ENCODE peak calls at places on chromosomes 6 and 20, in nine cellular contexts. One of them, this sample, is unnamed.

GRCh38 chr6:113654396-113654795 is 202.7 kb upstream of the MARCKS start:
- DNase-seq in GM23248: peak
- DNase-seq in cardiac muscle cell: peak
- DNase-seq in pancreas: peak
- DNase-seq in cardiac fibroblast: peak
- DNase-seq in left ventricle myocardium inferior: peak
- DNase-seq in astrocyte of the cerebellum: no peak
- DNase-seq in LNCaP clone FGC: no peak
- DNase-seq in AG09309: no peak
- DNase-seq in this sample: no peak

GRCh38 chr6:38234934-38235678 is 404.6 kb downstream of the BTBD9 start:
- DNase-seq in GM23248: no peak
- DNase-seq in cardiac muscle cell: no peak
- DNase-seq in pancreas: no peak
- DNase-seq in cardiac fibroblast: no peak
- DNase-seq in left ventricle myocardium inferior: no peak
- DNase-seq in astrocyte of the cerebellum: no peak
- DNase-seq in LNCaP clone FGC: no peak
- DNase-seq in AG09309: no peak
- DNase-seq in this sample: no peak

GRCh38 chr6:117446851-117447250 is 21.1 kb upstream of the ROS1 start:
- DNase-seq in GM23248: peak
- DNase-seq in cardiac muscle cell: no peak
- DNase-seq in pancreas: no peak
- DNase-seq in cardiac fibroblast: no peak
- DNase-seq in left ventricle myocardium inferior: no peak
- DNase-seq in astrocyte of the cerebellum: no peak
- DNase-seq in LNCaP clone FGC: no peak
- DNase-seq in AG09309: no peak
- DNase-seq in this sample: no peak

GRCh38 chr6:97885844-97886243 is 602.8 kb upstream of the MMS22L start:
- DNase-seq in GM23248: no peak
- DNase-seq in cardiac muscle cell: no peak
- DNase-seq in pancreas: no peak
- DNase-seq in cardiac fibroblast: no peak
- DNase-seq in left ventricle myocardium inferior: no peak
- DNase-seq in astrocyte of the cerebellum: no peak
- DNase-seq in LNCaP clone FGC: no peak
- DNase-seq in AG09309: no peak
- DNase-seq in this sample: no peak

GRCh38 chr6:114581293-114581692 is 238.5 kb upstream of the HS3ST5 start:
- DNase-seq in GM23248: no peak
- DNase-seq in cardiac muscle cell: no peak
- DNase-seq in pancreas: no peak
- DNase-seq in cardiac fibroblast: no peak
- DNase-seq in left ventricle myocardium inferior: no peak
- DNase-seq in astrocyte of the cerebellum: no peak
- DNase-seq in LNCaP clone FGC: no peak
- DNase-seq in AG09309: no peak
- DNase-seq in this sample: no peak

GRCh38 chr20:19022791-19023448 is 189.5 kb upstream of the SLC24A3 start:
- DNase-seq in GM23248: no peak
- DNase-seq in cardiac muscle cell: no peak
- DNase-seq in pancreas: no peak
- DNase-seq in cardiac fibroblast: no peak
- DNase-seq in left ventricle myocardium inferior: no peak
- DNase-seq in astrocyte of the cerebellum: no peak
- DNase-seq in LNCaP clone FGC: no peak
- DNase-seq in AG09309: no peak
- DNase-seq in this sample: no peak

GRCh38 chr20:56422131-56422823 is 10.2 kb downstream of the CASS4 start:
- DNase-seq in GM23248: peak
- DNase-seq in cardiac muscle cell: peak
- DNase-seq in pancreas: no peak
- DNase-seq in cardiac fibroblast: peak
- DNase-seq in left ventricle myocardium inferior: no peak
- DNase-seq in astrocyte of the cerebellum: peak
- DNase-seq in LNCaP clone FGC: no peak
- DNase-seq in AG09309: peak
- DNase-seq in this sample: peak

GRCh38 chr6:111342913-111343312 is 140.1 kb downstream of the REV3L start:
- DNase-seq in GM23248: no peak
- DNase-seq in cardiac muscle cell: peak
- DNase-seq in pancreas: no peak
- DNase-seq in cardiac fibroblast: peak
- DNase-seq in left ventricle myocardium inferior: no peak
- DNase-seq in astrocyte of the cerebellum: no peak
- DNase-seq in LNCaP clone FGC: no peak
- DNase-seq in AG09309: no peak
- DNase-seq in this sample: peak

GRCh38 chr20:49768204-49769124 is 44.2 kb upstream of the SLC9A8 start:
- DNase-seq in GM23248: peak
- DNase-seq in cardiac muscle cell: peak
- DNase-seq in pancreas: peak
- DNase-seq in cardiac fibroblast: peak
- DNase-seq in left ventricle myocardium inferior: no peak
- DNase-seq in astrocyte of the cerebellum: peak
- DNase-seq in LNCaP clone FGC: no peak
- DNase-seq in AG09309: peak
- DNase-seq in this sample: peak
- H3K4me3 ChIP-seq in GM23248: peak
- H3K4me3 ChIP-seq in cardiac muscle cell: no peak
- H3K4me3 ChIP-seq in pancreas: no peak
- H3K4me3 ChIP-seq in cardiac fibroblast: no peak
- H3K4me3 ChIP-seq in left ventricle myocardium inferior: no peak
- H3K4me3 ChIP-seq in astrocyte of the cerebellum: no peak
- H3K4me3 ChIP-seq in LNCaP clone FGC: no peak
- H3K4me3 ChIP-seq in AG09309: no peak
- H3K4me3 ChIP-seq in this sample: no peak

GRCh38 chr20:33914871-33915270 is 78.8 kb upstream of the RALY start:
- DNase-seq in GM23248: peak
- DNase-seq in cardiac muscle cell: peak
- DNase-seq in pancreas: no peak
- DNase-seq in cardiac fibroblast: peak
- DNase-seq in left ventricle myocardium inferior: no peak
- DNase-seq in astrocyte of the cerebellum: peak
- DNase-seq in LNCaP clone FGC: no peak
- DNase-seq in AG09309: no peak
- DNase-seq in this sample: no peak

GRCh38 chr20:33919653-33920052 is 74.1 kb upstream of the RALY start:
- DNase-seq in GM23248: no peak
- DNase-seq in cardiac muscle cell: no peak
- DNase-seq in pancreas: no peak
- DNase-seq in cardiac fibroblast: no peak
- DNase-seq in left ventricle myocardium inferior: no peak
- DNase-seq in astrocyte of the cerebellum: no peak
- DNase-seq in LNCaP clone FGC: no peak
- DNase-seq in AG09309: no peak
- DNase-seq in this sample: no peak

GRCh38 chr20:33915726-33916331 is 77.9 kb upstream of the RALY start:
- DNase-seq in GM23248: no peak
- DNase-seq in cardiac muscle cell: no peak
- DNase-seq in pancreas: peak
- DNase-seq in cardiac fibroblast: no peak
- DNase-seq in left ventricle myocardium inferior: peak
- DNase-seq in astrocyte of the cerebellum: no peak
- DNase-seq in LNCaP clone FGC: no peak
- DNase-seq in AG09309: no peak
- DNase-seq in this sample: no peak

GRCh38 chr20:33918662-33919061 is 75.0 kb upstream of the RALY start:
- DNase-seq in GM23248: no peak
- DNase-seq in cardiac muscle cell: no peak
- DNase-seq in pancreas: no peak
- DNase-seq in cardiac fibroblast: no peak
- DNase-seq in left ventricle myocardium inferior: no peak
- DNase-seq in astrocyte of the cerebellum: no peak
- DNase-seq in LNCaP clone FGC: no peak
- DNase-seq in AG09309: no peak
- DNase-seq in this sample: no peak

DNA sequence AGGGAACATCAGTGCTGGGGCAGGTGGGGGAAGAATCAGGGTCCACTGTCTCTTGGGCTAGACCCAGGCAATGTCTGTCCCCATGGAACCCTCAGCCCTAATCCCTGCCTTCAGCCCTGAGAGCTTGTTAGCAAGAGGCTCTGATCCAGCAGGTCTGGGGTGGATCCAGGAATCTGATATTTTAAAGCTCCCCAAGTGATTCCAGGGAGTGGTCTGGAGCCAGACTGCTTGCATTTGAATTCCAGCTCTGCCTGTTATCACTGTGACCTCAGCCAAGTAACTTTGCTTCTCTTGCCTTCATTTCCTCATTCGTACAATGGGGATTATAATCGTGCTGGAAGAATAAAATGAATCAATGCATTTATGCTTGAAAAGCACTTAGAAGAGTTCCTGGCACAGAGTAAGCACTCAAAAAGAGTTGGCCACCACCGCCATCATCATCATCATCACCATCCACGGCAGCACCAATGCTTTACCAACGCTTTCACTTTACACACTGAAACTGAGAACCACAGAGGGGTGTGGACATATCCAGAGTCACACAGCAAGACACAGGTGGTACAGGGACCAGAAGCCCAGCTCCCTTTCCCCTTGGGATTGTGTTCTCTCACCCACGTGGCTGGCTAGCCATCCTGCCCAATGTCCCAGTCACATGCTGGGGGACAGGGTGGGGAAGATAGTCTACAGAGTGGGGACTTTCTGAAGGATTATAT is 75.7 kb upstream of the RALY start:
- DNase-seq in GM23248: no peak
- DNase-seq in cardiac muscle cell: no peak
- DNase-seq in pancreas: no peak
- DNase-seq in cardiac fibroblast: peak
- DNase-seq in left ventricle myocardium inferior: no peak
- DNase-seq in astrocyte of the cerebellum: no peak
- DNase-seq in LNCaP clone FGC: no peak
- DNase-seq in AG09309: no peak
- DNase-seq in this sample: no peak
- H3K4me3 ChIP-seq in GM23248: no peak
- H3K4me3 ChIP-seq in cardiac muscle cell: no peak
- H3K4me3 ChIP-seq in pancreas: no peak
- H3K4me3 ChIP-seq in cardiac fibroblast: no peak
- H3K4me3 ChIP-seq in left ventricle myocardium inferior: no peak
- H3K4me3 ChIP-seq in astrocyte of the cerebellum: no peak
- H3K4me3 ChIP-seq in LNCaP clone FGC: no peak
- H3K4me3 ChIP-seq in AG09309: no peak
- H3K4me3 ChIP-seq in this sample: no peak

GRCh38 chr6:37175332-37176267 is 5.6 kb downstream of the PIM1 start:
- DNase-seq in GM23248: no peak
- DNase-seq in cardiac muscle cell: peak
- DNase-seq in pancreas: no peak
- DNase-seq in cardiac fibroblast: peak
- DNase-seq in left ventricle myocardium inferior: no peak
- DNase-seq in astrocyte of the cerebellum: no peak
- DNase-seq in LNCaP clone FGC: no peak
- DNase-seq in AG09309: no peak
- DNase-seq in this sample: no peak

GRCh38 chr6:37173573-37174195 is 3.7 kb downstream of the PIM1 start:
- DNase-seq in GM23248: peak
- DNase-seq in cardiac muscle cell: peak
- DNase-seq in pancreas: no peak
- DNase-seq in cardiac fibroblast: peak
- DNase-seq in left ventricle myocardium inferior: no peak
- DNase-seq in astrocyte of the cerebellum: no peak
- DNase-seq in LNCaP clone FGC: no peak
- DNase-seq in AG09309: no peak
- DNase-seq in this sample: no peak

GRCh38 chr6:37172991-37173572 is 3.1 kb downstream of the PIM1 start:
- DNase-seq in GM23248: no peak
- DNase-seq in cardiac muscle cell: no peak
- DNase-seq in pancreas: no peak
- DNase-seq in cardiac fibroblast: no peak
- DNase-seq in left ventricle myocardium inferior: no peak
- DNase-seq in astrocyte of the cerebellum: no peak
- DNase-seq in LNCaP clone FGC: no peak
- DNase-seq in AG09309: no peak
- DNase-seq in this sample: no peak

GRCh38 chr6:37174196-37174514 is 4.2 kb downstream of the PIM1 start:
- DNase-seq in GM23248: no peak
- DNase-seq in cardiac muscle cell: no peak
- DNase-seq in pancreas: no peak
- DNase-seq in cardiac fibroblast: no peak
- DNase-seq in left ventricle myocardium inferior: no peak
- DNase-seq in astrocyte of the cerebellum: no peak
- DNase-seq in LNCaP clone FGC: no peak
- DNase-seq in AG09309: no peak
- DNase-seq in this sample: no peak

DNA sequence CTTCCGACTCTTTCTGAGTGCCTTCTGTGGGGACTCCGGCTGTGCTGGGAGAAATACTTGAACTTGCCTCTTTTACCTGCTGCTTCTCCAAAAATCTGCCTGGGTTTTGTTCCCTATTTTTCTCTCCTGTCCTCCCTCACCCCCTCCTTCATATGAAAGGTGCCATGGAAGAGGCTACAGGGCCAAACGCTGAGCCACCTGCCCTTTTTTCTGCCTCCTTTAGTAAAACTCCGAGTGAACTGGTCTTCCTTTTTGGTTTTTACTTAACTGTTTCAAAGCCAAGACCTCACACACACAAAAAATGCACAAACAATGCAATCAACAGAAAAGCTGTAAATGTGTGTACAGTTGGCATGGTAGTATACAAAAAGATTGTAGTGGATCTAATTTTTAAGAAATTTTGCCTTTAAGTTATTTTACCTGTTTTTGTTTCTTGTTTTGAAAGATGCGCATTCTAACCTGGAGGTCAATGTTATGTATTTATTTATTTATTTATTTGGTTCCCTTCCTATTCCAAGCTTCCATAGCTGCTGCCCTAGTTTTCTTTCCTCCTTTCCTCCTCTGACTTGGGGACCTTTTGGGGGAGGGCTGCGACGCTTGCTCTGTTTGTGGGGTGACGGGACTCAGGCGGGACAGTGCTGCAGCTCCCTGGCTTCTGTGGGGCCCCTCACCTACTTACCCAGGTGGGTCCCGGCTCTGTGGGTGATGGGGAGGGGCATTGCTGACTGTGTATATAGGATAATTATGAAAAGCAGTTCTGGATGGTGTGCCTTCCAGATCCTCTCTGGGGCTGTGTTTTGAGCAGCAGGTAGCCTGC is 4.8 kb downstream of the PIM1 start:
- DNase-seq in GM23248: no peak
- DNase-seq in cardiac muscle cell: no peak
- DNase-seq in pancreas: no peak
- DNase-seq in cardiac fibroblast: peak
- DNase-seq in left ventricle myocardium inferior: no peak
- DNase-seq in astrocyte of the cerebellum: no peak
- DNase-seq in LNCaP clone FGC: no peak
- DNase-seq in AG09309: no peak
- DNase-seq in this sample: no peak
- H3K4me3 ChIP-seq in GM23248: no peak
- H3K4me3 ChIP-seq in cardiac muscle cell: no peak
- H3K4me3 ChIP-seq in pancreas: no peak
- H3K4me3 ChIP-seq in cardiac fibroblast: no peak
- H3K4me3 ChIP-seq in left ventricle myocardium inferior: peak
- H3K4me3 ChIP-seq in astrocyte of the cerebellum: no peak
- H3K4me3 ChIP-seq in LNCaP clone FGC: no peak
- H3K4me3 ChIP-seq in AG09309: no peak
- H3K4me3 ChIP-seq in this sample: no peak

DNA sequence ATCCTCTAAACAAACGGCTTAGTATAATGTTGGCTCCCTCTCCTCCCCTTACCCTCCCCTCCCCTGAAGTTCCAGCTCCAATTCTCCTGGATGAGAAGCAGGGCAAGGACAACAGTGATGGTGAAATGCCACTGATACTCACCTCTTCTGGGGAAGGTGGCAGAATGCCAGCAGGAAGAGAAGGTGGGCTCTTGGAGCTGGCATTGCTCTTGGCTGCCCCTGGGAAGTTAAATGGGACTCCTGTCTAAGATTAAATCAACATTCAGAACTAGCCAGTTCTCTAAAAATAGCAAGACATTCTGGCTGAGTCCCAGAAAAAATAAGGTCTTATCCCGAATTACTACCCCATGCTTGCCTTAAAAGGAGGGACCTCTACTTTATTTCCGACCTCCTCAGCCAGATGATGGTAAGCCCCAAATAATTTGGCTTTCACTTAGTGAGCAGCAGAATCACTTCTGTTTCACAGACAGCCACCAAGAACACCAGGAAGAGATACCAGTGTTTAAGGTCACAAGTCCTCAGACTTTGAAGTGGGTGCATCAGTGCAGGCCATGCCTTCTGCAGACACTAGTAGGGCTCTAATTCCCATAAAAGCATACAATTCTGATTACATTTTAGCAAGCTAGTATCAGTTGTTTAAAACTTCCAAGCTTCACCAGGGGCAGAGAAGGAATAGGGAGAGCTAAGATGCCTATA is 46.0 kb upstream of the IL17A start:
- DNase-seq in GM23248: no peak
- DNase-seq in cardiac muscle cell: no peak
- DNase-seq in pancreas: no peak
- DNase-seq in cardiac fibroblast: no peak
- DNase-seq in left ventricle myocardium inferior: no peak
- DNase-seq in astrocyte of the cerebellum: no peak
- DNase-seq in LNCaP clone FGC: no peak
- DNase-seq in AG09309: no peak
- DNase-seq in this sample: no peak
- H3K4me3 ChIP-seq in GM23248: no peak
- H3K4me3 ChIP-seq in cardiac muscle cell: no peak
- H3K4me3 ChIP-seq in pancreas: no peak
- H3K4me3 ChIP-seq in cardiac fibroblast: no peak
- H3K4me3 ChIP-seq in left ventricle myocardium inferior: no peak
- H3K4me3 ChIP-seq in astrocyte of the cerebellum: no peak
- H3K4me3 ChIP-seq in LNCaP clone FGC: no peak
- H3K4me3 ChIP-seq in AG09309: no peak
- H3K4me3 ChIP-seq in this sample: no peak

This sample was measured in fibroblast of villous mesenchyme.